ENCODE peak calls at places on chromosomes 1 and 21, in six cellular contexts. N is IMR-90, Q is mesenchymal stem cell, Z is H9, M is neuronal stem cell, P is H1. V is an unnamed sample.

GRCh38 chr21:42411197-42411869 is 7.6 kb downstream of the UBASH3A start:
- DNase-seq in N (no peak), Z (peak), M (no peak), Q (no peak), P (no peak), V (no peak)

GRCh38 chr1:200075522-200075921 is 48.0 kb downstream of the NR5A2 start:
- DNase-seq in Z (no peak), Q (peak), P (no peak), M (no peak), N (no peak), V (no peak)

GRCh38 chr1:57307382-57307781 is 116.5 kb downstream of the DAB1 start:
- DNase-seq in Q (no peak), Z (peak), N (no peak), P (peak), M (no peak), V (no peak)

GRCh38 chr1:228089520-228090380 is 7.2 kb downstream of the ARF1 start:
- DNase-seq in Q (no peak), M (no peak), N (no peak), P (no peak), Z (no peak), V (no peak)

GRCh38 chr1:235079443-235079967 is 49.1 kb downstream of the TOMM20 start:
- DNase-seq in M (no peak), Z (peak), Q (peak), N (peak), P (no peak), V (peak)

GRCh38 chr1:207871117-207871649 is 39.7 kb downstream of the CD34 start:
- DNase-seq in Z (no peak), M (no peak), Q (no peak), N (no peak), P (no peak), V (no peak)

GRCh38 chr1:6165441-6165985 is 14.6 kb downstream of the CHD5 start:
- DNase-seq in Z (no peak), Q (no peak), P (no peak), N (no peak), M (no peak), V (no peak)

GRCh38 chr1:58799080-58799479 is 15.2 kb upstream of the JUN start:
- DNase-seq in M (no peak), P (no peak), N (no peak), Z (no peak), Q (no peak), V (no peak)

GRCh38 chr21:42906222-42906621 is 13.1 kb downstream of the NDUFV3 start:
- DNase-seq in P (no peak), M (no peak), N (no peak), Q (no peak), Z (no peak), V (no peak)

GRCh38 chr1:167905671-167906070 is 8.3 kb downstream of the ADCY10 start:
- DNase-seq in N (no peak), Q (no peak), Z (no peak), M (no peak), P (no peak), V (no peak)

GRCh38 chr1:234093107-234093506 is 188.6 kb downstream of the SLC35F3 start:
- DNase-seq in P (no peak), M (no peak), Q (no peak), Z (no peak), N (no peak), V (no peak)

GRCh38 chr1:177442580-177442979 is 271.8 kb downstream of the BRINP2 start:
- DNase-seq in N (no peak), P (no peak), Q (no peak), Z (no peak), M (no peak), V (peak)

GRCh38 chr1:204123376-204123775 is 28.5 kb downstream of the ETNK2 start:
- DNase-seq in P (peak), M (no peak), Q (no peak), Z (peak), N (peak), V (no peak)

GRCh38 chr1:3903141-3904005 is 3.3 kb upstream of the C1orf174 start:
- DNase-seq in N (no peak), M (no peak), Z (no peak), P (no peak), Q (peak), V (no peak)

GRCh38 chr1:156994277-156994676 is 51.3 kb downstream of the ARHGEF11 start:
- DNase-seq in Q (no peak), M (no peak), N (no peak), Z (no peak), P (no peak), V (peak)

GRCh38 chr1:228487336-228488106 is at the start of gene RNF187:
- DNase-seq in M (no peak), N (peak), P (peak), Z (no peak), Q (no peak), V (peak)

GRCh38 chr1:59178339-59178744 is 118.6 kb upstream of the FGGY start:
- DNase-seq in Q (peak), N (peak), Z (no peak), P (no peak), M (no peak), V (no peak)

GRCh38 chr1:201676061-201676644 is 137.2 kb downstream of the NAV1 start:
- DNase-seq in Z (peak), M (no peak), Q (peak), N (peak), P (no peak), V (no peak)

GRCh38 chr21:16193758-16194606 is 464.2 kb downstream of the USP25 start:
- DNase-seq in N (peak), Z (peak), M (peak), Q (peak), P (no peak), V (peak)

GRCh38 chr1:109530457-109531204 is 9.0 kb upstream of the GPR61 start:
- DNase-seq in N (no peak), M (no peak), P (no peak), Q (no peak), Z (no peak), V (no peak)

GRCh38 chr1:93591833-93592635 is 89.6 kb downstream of the BCAR3 start:
- DNase-seq in P (no peak), Z (no peak), M (no peak), Q (no peak), N (no peak), V (no peak)

GRCh38 chr1:67834246-67834877 is 1.1 kb upstream of the GNG12 start:
- DNase-seq in Z (no peak), P (no peak), M (no peak), Q (no peak), N (no peak), V (no peak)

GRCh38 chr1:205827623-205828022 is 14.6 kb upstream of the SLC41A1 start:
- DNase-seq in M (no peak), Q (no peak), Z (no peak), P (no peak), N (no peak), V (no peak)

GRCh38 chr1:4379451-4380175 is 274.8 kb upstream of the AJAP1 start:
- DNase-seq in P (no peak), N (no peak), Z (no peak), Q (no peak), M (no peak), V (no peak)

GRCh38 chr1:172902861-172903381 is 147.8 kb downstream of the TNFSF18 start:
- DNase-seq in N (peak), Z (no peak), Q (peak), M (no peak), P (no peak), V (no peak)

GRCh38 chr1:116570358-116571214 is at the start of gene CD58:
- DNase-seq in M (peak), N (peak), P (peak), Q (peak), Z (peak), V (peak)
- H2BK5ac ChIP-seq in M (peak), N (no peak), P (peak), Q (peak), Z (no peak), V (peak)

GRCh38 chr1:46081620-46082019 is 50.8 kb downstream of the PIK3R3 start:
- DNase-seq in N (no peak), M (no peak), Q (no peak), P (no peak), Z (no peak), V (no peak)
- H4K91ac ChIP-seq in N (no peak), M (no peak), Q (no peak), P (no peak), Z (no peak), V (no peak)

GRCh38 chr1:219773775-219774174 is 154.6 kb downstream of the SLC30A10 start:
- DNase-seq in N (no peak), P (no peak), Z (no peak), Q (no peak), M (no peak), V (no peak)
- H3K18ac ChIP-seq in N (no peak), P (no peak), Z (no peak), Q (no peak), M (no peak), V (no peak)

GRCh38 chr1:17877316-17877715 is 122.2 kb downstream of the ACTL8 start:
- DNase-seq in Z (no peak), Q (no peak), N (no peak), P (no peak), M (no peak), V (no peak)

GRCh38 chr1:17874665-17875064 is 119.5 kb downstream of the ACTL8 start:
- DNase-seq in M (no peak), P (no peak), N (peak), Q (peak), Z (no peak), V (peak)

GRCh38 chr1:17875882-17876280 is 120.7 kb downstream of the ACTL8 start:
- DNase-seq in P (no peak), N (peak), M (no peak), Z (no peak), Q (peak), V (no peak)

GRCh38 chr1:17874231-17874630 is 119.1 kb downstream of the ACTL8 start:
- DNase-seq in M (no peak), P (no peak), Q (peak), N (peak), Z (no peak), V (peak)

GRCh38 chr1:17875171-17875881 is 120.2 kb downstream of the ACTL8 start:
- DNase-seq in P (no peak), Z (no peak), N (peak), M (no peak), Q (peak), V (no peak)
- H2BK5ac ChIP-seq in P (no peak), Z (no peak), N (peak), M (no peak), Q (no peak), V (no peak)

DNA sequence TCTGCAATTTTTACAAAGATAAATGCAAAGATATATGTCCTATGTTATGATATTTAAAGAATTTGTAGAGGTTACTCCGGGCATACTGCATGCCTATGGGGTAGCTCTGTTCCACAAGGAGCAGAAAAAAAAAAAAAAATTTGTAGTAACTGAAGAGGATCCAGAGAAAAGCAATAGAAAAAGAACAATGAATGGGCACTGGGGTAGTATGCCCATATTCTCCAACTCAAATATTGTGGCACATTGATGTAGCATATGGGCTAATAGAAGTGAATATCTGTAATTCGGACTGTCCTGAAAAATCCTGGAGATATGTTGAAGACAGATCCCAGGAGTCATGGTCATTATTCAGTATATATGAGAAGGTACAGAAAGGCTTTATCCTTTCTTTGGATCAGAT is 1.1 kb upstream of the AKIRIN1 start:
- DNase-seq in Z (no peak), P (no peak), N (no peak), Q (no peak), M (no peak), V (peak)
- H4K91ac ChIP-seq in Z (no peak), P (peak), N (no peak), Q (no peak), M (no peak), V (no peak)

GRCh38 chr1:53412285-53413174 is 46.7 kb upstream of the DMRTB1 start:
- DNase-seq in P (peak), Z (no peak), N (no peak), M (no peak), Q (peak), V (no peak)

GRCh38 chr1:53410691-53411090 is 48.5 kb upstream of the DMRTB1 start:
- DNase-seq in Z (no peak), Q (no peak), M (no peak), P (no peak), N (no peak), V (no peak)

GRCh38 chr1:53410100-53410541 is 49.1 kb upstream of the DMRTB1 start:
- DNase-seq in N (peak), Z (no peak), P (no peak), Q (peak), M (no peak), V (no peak)

GRCh38 chr1:53413175-53414001 is 45.8 kb upstream of the DMRTB1 start:
- DNase-seq in N (peak), P (peak), Z (no peak), M (no peak), Q (peak), V (no peak)

GRCh38 chr1:53411541-53412152 is 47.6 kb upstream of the DMRTB1 start:
- DNase-seq in M (no peak), P (peak), Q (no peak), N (peak), Z (no peak), V (no peak)
- H3K18ac ChIP-seq in M (no peak), P (no peak), Q (peak), N (peak), Z (no peak), V (no peak)

GRCh38 chr1:219703240-219703639 is 90.3 kb upstream of the ZC3H11B start:
- DNase-seq in M (no peak), N (no peak), P (no peak), Z (no peak), Q (no peak), V (no peak)

GRCh38 chr1:219697667-219698066 is 84.8 kb upstream of the ZC3H11B start:
- DNase-seq in P (no peak), Z (no peak), Q (no peak), N (no peak), M (no peak), V (no peak)

GRCh38 chr1:219702551-219703215 is 89.8 kb upstream of the ZC3H11B start:
- DNase-seq in M (no peak), Z (no peak), Q (peak), P (no peak), N (peak), V (peak)

GRCh38 chr1:219701453-219701852 is 88.5 kb upstream of the ZC3H11B start:
- DNase-seq in Q (no peak), M (no peak), P (no peak), Z (no peak), N (no peak), V (no peak)

DNA sequence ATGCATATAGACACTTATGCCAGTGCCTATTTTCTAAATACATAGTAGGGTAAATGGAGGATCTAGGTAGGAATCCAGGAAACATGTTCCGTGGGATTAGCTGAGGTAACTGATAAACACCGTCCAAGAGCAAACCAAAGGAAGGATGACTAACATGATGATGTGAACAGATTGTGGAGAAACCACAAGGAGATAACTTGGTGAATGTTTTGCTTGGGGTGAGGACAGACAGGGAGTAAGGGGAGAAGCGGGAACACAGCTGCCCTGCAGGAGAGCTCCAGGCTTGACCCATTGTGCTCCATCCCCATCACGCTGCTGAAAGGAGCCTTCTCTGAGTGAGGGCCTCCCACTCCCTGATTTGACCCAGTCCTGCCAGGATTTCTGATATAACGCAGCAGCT is 87.0 kb upstream of the ZC3H11B start:
- DNase-seq in M (no peak), P (no peak), Q (peak), Z (no peak), N (peak), V (peak)
- H2BK5ac ChIP-seq in M (no peak), P (no peak), Q (no peak), Z (no peak), N (no peak), V (no peak)

DNA sequence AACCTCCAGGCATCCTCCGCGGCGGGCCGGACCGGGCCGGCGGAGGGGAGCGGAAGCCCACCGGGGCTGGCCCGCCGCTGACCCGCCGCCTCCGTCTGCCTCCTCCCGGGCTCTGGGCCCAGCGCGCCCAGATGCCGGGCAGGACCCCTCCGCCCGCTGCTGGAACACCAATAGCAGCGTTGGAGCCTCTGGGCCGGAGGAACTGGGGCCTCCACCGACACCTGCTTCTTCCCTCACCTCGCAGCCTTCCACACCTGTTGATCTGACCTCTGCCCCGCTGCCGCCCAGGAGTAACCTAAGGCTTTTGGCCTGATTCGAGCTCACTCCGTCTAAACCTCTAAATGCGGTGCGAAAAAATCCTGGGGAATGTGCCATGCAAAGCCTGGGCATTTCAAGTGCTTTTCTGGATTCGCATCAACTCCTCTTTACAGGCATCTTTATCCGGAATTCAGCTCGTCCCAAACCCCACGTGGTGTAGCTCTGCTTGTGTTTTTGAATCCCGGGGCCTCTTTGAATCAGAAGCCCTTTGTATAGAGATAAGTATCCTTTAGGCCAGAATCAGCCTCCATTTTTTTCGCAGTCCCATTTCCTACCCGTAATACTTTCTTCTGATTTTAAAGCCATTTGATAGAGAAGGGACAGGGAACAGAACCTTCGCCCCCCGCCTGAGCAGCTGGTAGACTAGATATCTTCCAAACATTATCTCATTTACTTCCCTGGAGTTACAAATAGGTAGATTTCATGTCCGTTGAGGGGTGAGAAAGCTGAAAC is 680 bp upstream of the CNN3 start:
- DNase-seq in Z (peak), M (peak), Q (peak), P (no peak), N (peak), V (peak)
- H4K91ac ChIP-seq in Z (no peak), M (no peak), Q (peak), P (peak), N (peak), V (peak)

V was measured in trophoblast cell.